ENCODE peak calls at places on chromosomes 3 and 15, in four cellular contexts. J is HL-60, H is GM12878, I is K562. Y is an unnamed sample.

GRCh38 chr3:115021061-115021460 is 126.0 kb downstream of the ZBTB20 start:
- DNase-seq in H (no peak), J (no peak), I (no peak), Y (no peak)

GRCh38 chr15:90558182-90558581 is 28.5 kb downstream of the CRTC3 start:
- DNase-seq in J (peak), H (no peak), I (peak), Y (no peak)

GRCh38 chr15:22947101-22948000 is 32.8 kb downstream of the CYFIP1 start:
- DNase-seq in J (no peak), H (no peak), I (no peak), Y (no peak)

GRCh38 chr15:80561500-80561899 is 133.6 kb upstream of the ABHD17C start:
- DNase-seq in J (no peak), H (no peak), I (no peak), Y (no peak)

GRCh38 chr3:45659661-45660566 is 29.3 kb upstream of the SACM1L start:
- DNase-seq in J (peak), H (peak), I (peak), Y (no peak)

GRCh38 chr3:164539215-164539614 is 539.1 kb downstream of the SI start:
- DNase-seq in I (no peak), H (no peak), J (no peak), Y (no peak)

GRCh38 chr15:44381223-44381622 is 46.2 kb upstream of the CTDSPL2 start:
- DNase-seq in H (no peak), J (no peak), I (no peak), Y (no peak)

GRCh38 chr3:67655364-67656121 is 1.1 kb upstream of the SUCLG2 start:
- DNase-seq in J (peak), I (no peak), H (peak), Y (no peak)

GRCh38 chr3:172512363-172512762 is 10.9 kb downstream of the TNFSF10 start:
- DNase-seq in I (peak), J (peak), H (peak), Y (no peak)

GRCh38 chr3:158094917-158095301 is 11.3 kb downstream of the SHOX2 start:
- DNase-seq in H (no peak), J (no peak), I (no peak), Y (no peak)

GRCh38 chr3:29286841-29287240 is 6.0 kb downstream of the RBMS3 start:
- DNase-seq in I (no peak), J (no peak), H (no peak), Y (no peak)

GRCh38 chr3:89025185-89025584 is 82.2 kb upstream of the EPHA3 start:
- DNase-seq in H (no peak), I (no peak), J (no peak), Y (no peak)

GRCh38 chr15:66654718-66655375 is 47.2 kb upstream of the SMAD6 start:
- DNase-seq in J (no peak), H (no peak), I (peak), Y (no peak)
- TF ChIP-seq SPI1 in J (no peak), H (no peak), I (no peak), Y (no peak)

GRCh38 chr15:76979331-76979925 is 15.5 kb upstream of the PSTPIP1 start:
- DNase-seq in J (no peak), H (no peak), I (no peak), Y (no peak)

GRCh38 chr15:76982356-76982755 is 12.6 kb upstream of the PSTPIP1 start:
- DNase-seq in H (no peak), I (no peak), J (no peak), Y (no peak)

GRCh38 chr15:76976572-76977270 is 18.2 kb upstream of the PSTPIP1 start:
- DNase-seq in H (no peak), J (peak), I (no peak), Y (no peak)

GRCh38 chr15:76979996-76980520 is 14.9 kb upstream of the PSTPIP1 start:
- DNase-seq in H (no peak), I (no peak), J (no peak), Y (no peak)

DNA sequence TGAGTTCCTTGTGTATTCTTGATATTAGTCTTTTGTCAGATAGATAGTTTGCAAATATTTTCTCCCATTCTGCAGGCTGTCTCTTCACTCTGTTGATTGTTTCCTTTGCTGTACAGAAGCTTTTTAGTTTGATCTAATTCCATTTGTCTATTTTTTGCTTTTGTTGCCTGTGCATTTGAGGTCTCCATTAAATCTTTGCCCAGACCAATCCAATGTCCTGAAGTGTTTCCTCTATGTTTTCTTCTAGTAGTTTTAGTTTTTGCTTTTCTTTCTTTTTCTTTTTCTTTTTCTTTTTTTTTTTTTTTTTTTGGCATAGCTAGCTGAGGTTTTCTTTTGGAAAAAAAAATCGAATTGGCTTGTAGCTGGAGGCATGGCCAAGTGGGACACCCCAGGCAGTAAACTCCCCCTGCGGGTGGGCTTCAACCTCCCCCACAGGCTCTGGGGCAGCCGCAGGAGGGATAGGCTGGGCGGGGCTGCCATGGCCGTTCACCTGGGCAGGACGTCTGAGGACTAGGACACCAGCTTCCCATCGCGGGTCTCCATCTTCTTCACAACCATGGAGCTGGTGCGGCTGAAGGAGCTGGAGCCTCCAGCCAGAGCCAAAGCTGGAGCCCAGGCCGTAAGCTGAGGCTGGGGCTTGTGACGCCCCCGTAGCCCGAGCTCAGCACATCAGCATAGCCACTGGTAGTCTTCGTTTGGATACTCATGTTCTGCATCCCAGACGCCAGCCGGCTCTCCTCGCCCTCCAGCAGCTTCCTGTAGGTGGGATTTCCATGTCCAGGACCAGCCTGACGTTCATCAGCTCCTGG is 16.2 kb upstream of the PSTPIP1 start:
- DNase-seq in J (no peak), I (no peak), H (no peak), Y (no peak)
- TF ChIP-seq SPI1 in J (no peak), I (no peak), H (no peak), Y (no peak)

DNA sequence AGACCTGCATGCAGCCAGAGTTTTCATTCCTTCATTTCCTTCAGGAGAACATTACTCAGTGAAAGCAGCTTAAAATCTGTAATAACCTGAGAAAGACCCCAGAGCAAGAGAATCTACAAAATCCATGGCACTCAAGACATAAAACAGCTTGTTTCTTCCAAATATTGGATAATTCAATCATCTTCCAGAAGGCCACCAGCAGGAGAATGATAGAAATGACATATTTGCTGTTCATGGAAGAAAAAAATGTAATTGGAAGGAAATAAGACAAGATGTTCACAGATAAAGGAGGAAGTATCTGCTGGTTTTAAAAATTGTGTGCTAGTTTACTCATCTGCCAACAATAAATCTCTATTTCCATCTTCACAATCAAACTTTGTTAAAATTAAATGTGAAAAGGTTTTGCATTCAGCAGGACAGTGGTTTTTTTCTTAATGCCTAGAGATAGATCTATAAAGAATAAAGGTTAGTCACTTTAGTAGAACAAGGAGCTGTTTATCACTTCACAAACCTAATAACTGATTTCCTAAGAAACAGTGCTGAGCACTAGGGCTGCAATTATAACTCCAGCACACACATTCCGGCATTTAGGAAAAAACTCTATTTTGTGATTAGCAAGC is 530.8 kb downstream of the NSUN3 start:
- DNase-seq in I (no peak), J (no peak), H (no peak), Y (no peak)
- TF ChIP-seq SPI1 in I (no peak), J (no peak), H (no peak), Y (no peak)

GRCh38 chr3:21913791-21914190 is 162.8 kb upstream of the ZNF385D start:
- DNase-seq in J (no peak), H (no peak), I (no peak), Y (no peak)
- TF ChIP-seq SPI1 in J (no peak), H (no peak), I (no peak), Y (no peak)

DNA sequence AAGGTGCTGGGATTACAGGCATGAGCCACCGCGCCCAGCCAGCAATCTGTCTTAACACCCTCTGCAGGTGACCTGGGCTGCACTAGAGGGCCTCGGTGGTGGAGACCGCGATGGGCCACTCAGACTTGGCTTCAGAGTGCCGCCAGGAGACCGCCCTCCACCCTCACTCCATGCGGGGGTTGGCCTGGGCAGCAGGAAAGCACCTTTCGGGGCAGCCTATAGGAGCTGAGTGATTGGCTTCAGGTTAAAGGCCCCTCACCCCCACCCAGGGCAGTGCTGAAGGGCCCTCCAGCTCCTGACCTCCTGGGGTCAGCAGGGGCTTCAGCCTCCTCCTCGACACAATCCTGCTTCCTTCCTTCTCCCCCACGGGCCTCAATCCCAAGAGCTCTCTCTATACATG is 225.5 kb downstream of the XXYLT1 start:
- DNase-seq in I (no peak), H (no peak), J (no peak), Y (no peak)
- TF ChIP-seq SPI1 in I (no peak), H (no peak), J (no peak), Y (no peak)

DNA sequence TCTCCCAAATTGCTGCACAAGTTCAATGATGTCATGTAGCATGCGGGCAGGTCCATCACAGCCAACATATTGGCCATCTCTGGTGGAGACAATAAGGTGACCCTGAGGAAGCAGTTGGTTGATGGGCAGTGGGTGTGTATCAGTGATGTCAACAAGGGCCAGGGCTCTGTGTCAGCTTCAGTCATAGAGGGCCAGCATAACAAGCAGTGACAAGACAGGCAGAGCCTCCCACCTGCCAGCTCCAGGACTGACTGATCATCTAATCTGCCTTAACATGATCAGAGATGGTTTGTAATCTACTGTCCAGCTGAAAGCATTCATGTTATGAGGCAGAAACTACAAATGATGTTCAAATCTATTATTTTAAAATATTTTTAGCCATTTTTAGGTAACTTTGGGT is 62.3 kb downstream of the GLB1 start:
- DNase-seq in I (no peak), J (no peak), H (no peak), Y (no peak)
- TF ChIP-seq SPI1 in I (no peak), J (no peak), H (no peak), Y (no peak)

DNA sequence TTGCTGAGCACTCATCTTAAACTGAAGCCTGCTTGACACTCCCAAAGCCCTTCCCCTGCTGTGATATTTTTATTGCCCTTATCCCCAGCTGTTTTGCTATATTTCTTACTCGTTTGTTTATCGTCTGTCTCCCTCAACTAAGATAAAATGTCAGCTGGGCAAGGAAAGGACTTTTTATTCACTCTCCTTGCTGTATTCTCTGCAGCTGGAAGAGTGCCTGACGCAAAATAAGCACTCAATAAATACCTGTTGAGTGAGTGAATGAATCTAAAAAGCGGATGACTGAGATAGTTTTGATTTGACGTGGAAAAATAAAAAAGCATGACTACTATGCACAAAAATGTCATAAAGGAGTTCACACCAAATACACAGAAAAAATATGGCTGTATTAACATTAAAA is 84.8 kb upstream of the POMGNT2 start:
- DNase-seq in H (no peak), I (no peak), J (no peak), Y (no peak)
- TF ChIP-seq SPI1 in H (no peak), I (no peak), J (no peak), Y (no peak)

Y was measured in GM12891.